ENCODE peak calls at places on chromosomes 3 and 15, in seven cellular contexts. D, N, F, R, M, A and O are unnamed samples.

GRCh38 chr15:78951841-78952238 is 7.0 kb upstream of the CTSH start:
- DNase-seq in D (peak; percentile 28), N (no peak), F (peak; percentile 8), R (peak; percentile 51), M (no peak), A (no peak), O (no peak)

GRCh38 chr3:47661121-47661752 is 82.6 kb upstream of the CSPG5 start:
- DNase-seq in D (no peak), N (no peak), F (no peak), R (no peak), M (no peak), A (no peak), O (no peak)

GRCh38 chr3:125025647-125026046 is 30.1 kb downstream of the HEG1 start:
- DNase-seq in D (no peak), N (no peak), F (no peak), R (no peak), M (no peak), A (no peak), O (no peak)

GRCh38 chr3:111321786-111322185 is 220.2 kb upstream of the CD96 start:
- DNase-seq in D (no peak), N (no peak), F (no peak), R (no peak), M (no peak), A (no peak), O (no peak)

GRCh38 chr3:120763601-120764000 is 21.1 kb downstream of the GTF2E1 start:
- DNase-seq in D (no peak), N (no peak), F (no peak), R (no peak), M (no peak), A (peak; percentile 29), O (no peak)

GRCh38 chr15:67164811-67165652 is 89.4 kb downstream of the AAGAB start:
- DNase-seq in D (no peak), N (no peak), F (no peak), R (no peak), M (no peak), A (no peak), O (no peak)

GRCh38 chr15:61182955-61183354 is 46.1 kb downstream of the RORA start:
- DNase-seq in D (no peak), N (no peak), F (no peak), R (no peak), M (no peak), A (no peak), O (no peak)

GRCh38 chr3:158794936-158795518 is 6.8 kb upstream of the MFSD1 start:
- DNase-seq in D (no peak), N (no peak), F (no peak), R (peak; percentile 27), M (peak; percentile 35), A (peak; percentile 26), O (no peak)

GRCh38 chr15:87369269-87369668 is 887.3 kb downstream of the NTRK3 start:
- DNase-seq in D (no peak), N (no peak), F (no peak), R (no peak), M (no peak), A (no peak), O (no peak)